ENCODE peak calls at places on chromosomes 6 and 20, in seven cellular contexts. T is MCF 10A, F is fibroblast of the aortic adventitia, R is fibroblast of mammary gland, J is mucosa of descending colon, P is Calu3, C is endothelial cell. N is an unnamed sample.

GRCh38 chr20:35000922-35001595 is 45.4 kb downstream of the MYH7B start:
- DNase-seq in T (no peak), F (no peak), R (no peak), J (peak; percentile 45), P (no peak), C (no peak), N (peak; percentile 94)

GRCh38 chr20:25478889-25479568 is 71.6 kb downstream of the GINS1 start:
- DNase-seq in T (no peak), F (no peak), R (no peak), J (no peak), P (no peak), C (no peak), N (no peak)

GRCh38 chr6:110188791-110189190 is 8.6 kb downstream of the CDC40 start:
- DNase-seq in T (no peak), F (no peak), R (peak; percentile 39), J (no peak), P (no peak), C (no peak), N (no peak)

GRCh38 chr20:63321148-63321831 is 28.3 kb downstream of the COL20A1 start:
- DNase-seq in T (no peak), F (peak; percentile 20), R (peak; percentile 30), J (peak; percentile 44), P (no peak), C (no peak), N (peak; percentile 82)

GRCh38 chr6:118663993-118664985 is 12.9 kb upstream of the CEP85L start:
- DNase-seq in T (no peak), F (no peak), R (no peak), J (no peak), P (no peak), C (no peak), N (no peak)

GRCh38 chr6:105424177-105424783 is 21.4 kb upstream of the PREP start:
- DNase-seq in T (peak; percentile 68), F (peak; percentile 74), R (peak; percentile 69), J (no peak), P (peak; percentile 58), C (peak; percentile 69), N (no peak)

GRCh38 chr6:84017709-84018452 is 15.7 kb upstream of the MRAP2 start:
- DNase-seq in T (no peak), F (no peak), R (no peak), J (no peak), P (no peak), C (no peak), N (no peak)

GRCh38 chr20:5095931-5096330 is 23.8 kb downstream of the PCNA start:
- DNase-seq in T (no peak), F (no peak), R (no peak), J (no peak), P (no peak), C (no peak), N (no peak)

GRCh38 chr20:19327401-19327800 is 115.0 kb downstream of the SLC24A3 start:
- DNase-seq in T (no peak), F (no peak), R (no peak), J (no peak), P (no peak), C (no peak), N (no peak)

GRCh38 chr6:30884521-30885480 is 482 bp downstream of the DDR1 start:
- DNase-seq in T (peak; percentile 66), F (no peak), R (no peak), J (peak; percentile 71), P (peak; percentile 74), C (no peak), N (no peak)

GRCh38 chr6:19845271-19846046 is 8.3 kb downstream of the ID4 start:
- DNase-seq in T (no peak), F (peak; percentile 57), R (peak; percentile 28), J (no peak), P (no peak), C (no peak), N (no peak)

GRCh38 chr6:170116643-170117042 is 174.2 kb downstream of the DLL1 start:
- DNase-seq in T (no peak), F (no peak), R (no peak), J (no peak), P (no peak), C (no peak), N (peak; percentile 64)

GRCh38 chr20:58993332-58994248 is 12.5 kb downstream of the NELFCD start:
- DNase-seq in T (no peak), F (no peak), R (no peak), J (peak; percentile 29), P (no peak), C (no peak), N (no peak)

GRCh38 chr6:136784910-136785746 is 7.1 kb downstream of the MAP3K5 start:
- DNase-seq in T (peak; percentile 51), F (no peak), R (no peak), J (peak; percentile 85), P (peak; percentile 30), C (no peak), N (no peak)

GRCh38 chr20:48932375-48932941 is 10.9 kb downstream of the ARFGEF2 start:
- DNase-seq in T (no peak), F (no peak), R (no peak), J (no peak), P (peak; percentile 54), C (no peak), N (no peak)

GRCh38 chr6:52020961-52021570 is 66.3 kb downstream of the PKHD1 start:
- DNase-seq in T (peak; percentile 45), F (peak; percentile 52), R (peak; percentile 33), J (no peak), P (no peak), C (no peak), N (no peak)

GRCh38 chr6:79536615-79536968 is 638 bp downstream of the LCA5 start:
- DNase-seq in T (peak; percentile 35), F (peak; percentile 46), R (peak; percentile 49), J (no peak), P (peak; percentile 30), C (no peak), N (no peak)

GRCh38 chr20:62925420-62926228 is 681 bp downstream of the DIDO1 start:
- DNase-seq in T (peak; percentile 31), F (peak; percentile 35), R (no peak), J (peak; percentile 72), P (peak; percentile 65), C (no peak), N (no peak)

DNA sequence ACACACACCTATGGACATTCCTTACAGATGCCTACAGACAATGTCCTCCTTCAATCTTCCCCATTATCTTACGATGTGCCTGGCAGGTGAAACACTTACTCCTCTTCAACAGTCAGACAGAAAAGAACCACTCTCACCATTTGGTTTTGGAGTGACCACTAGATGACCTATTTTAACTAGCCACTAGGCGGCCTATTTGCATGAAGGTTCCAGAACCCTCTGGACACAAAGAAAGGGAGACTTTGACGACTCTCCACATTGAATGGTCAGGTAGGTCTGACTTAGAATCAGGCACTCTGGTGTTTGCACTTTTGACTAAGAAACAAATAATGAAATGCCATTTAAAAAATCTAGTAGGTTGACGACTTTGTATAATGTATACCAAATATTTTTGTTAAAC is 42.0 kb downstream of the PNLDC1 start:
- DNase-seq in T (peak; percentile 25), F (peak; percentile 27), R (peak; percentile 22), J (no peak), P (no peak), C (no peak), N (no peak)
- TF ChIP-seq CTCF in T (peak; percentile 21), F (peak; percentile 53), R (peak; percentile 49), J (no peak), P (no peak), C (peak; percentile 56), N (peak; percentile 59)

GRCh38 chr20:44683263-44684046 is 31.7 kb upstream of the CCN5 start:
- DNase-seq in T (peak; percentile 63), F (no peak), R (no peak), J (no peak), P (peak; percentile 90), C (peak; percentile 75), N (no peak)
- TF ChIP-seq CTCF in T (peak; percentile 34), F (peak; percentile 59), R (peak; percentile 52), J (peak; percentile 68), P (peak; percentile 84), C (peak; percentile 60), N (peak; percentile 85)

GRCh38 chr20:404088-404487 is 4.0 kb upstream of the RBCK1 start:
- DNase-seq in T (no peak), F (no peak), R (no peak), J (no peak), P (no peak), C (no peak), N (no peak)

GRCh38 chr20:402496-402885 is 5.6 kb upstream of the RBCK1 start:
- DNase-seq in T (no peak), F (no peak), R (no peak), J (no peak), P (no peak), C (no peak), N (no peak)

GRCh38 chr20:402898-403581 is 5.1 kb upstream of the RBCK1 start:
- DNase-seq in T (no peak), F (no peak), R (no peak), J (no peak), P (no peak), C (no peak), N (no peak)

GRCh38 chr20:401682-402495 is 6.2 kb upstream of the RBCK1 start:
- DNase-seq in T (peak; percentile 94), F (peak; percentile 86), R (peak; percentile 75), J (no peak), P (peak; percentile 61), C (no peak), N (no peak)

GRCh38 chr20:403582-403957 is 4.5 kb upstream of the RBCK1 start:
- DNase-seq in T (no peak), F (no peak), R (no peak), J (no peak), P (no peak), C (no peak), N (no peak)
- TF ChIP-seq CTCF in T (no peak), F (no peak), R (no peak), J (no peak), P (no peak), C (no peak), N (no peak)

DNA sequence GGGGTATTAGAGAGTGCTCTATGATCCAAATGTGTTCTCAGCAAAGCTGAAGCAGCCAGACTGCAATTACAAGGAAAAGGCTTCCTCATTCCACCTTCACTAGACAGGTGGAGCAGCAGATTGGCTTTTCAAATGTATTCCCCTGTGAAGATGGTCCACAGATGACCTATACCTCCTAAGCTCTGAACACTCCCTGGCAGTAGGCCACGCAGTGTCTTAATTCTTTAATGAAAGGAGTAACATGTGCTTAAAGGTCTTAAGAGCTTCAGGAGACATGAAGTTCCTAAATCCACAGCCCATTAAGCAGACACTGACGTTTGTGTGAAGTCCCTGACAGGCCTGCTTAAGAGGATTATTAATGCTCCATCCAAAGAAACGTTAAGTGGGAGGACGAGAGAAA is 138.9 kb upstream of the NUP153 start:
- DNase-seq in T (no peak), F (no peak), R (no peak), J (no peak), P (no peak), C (no peak), N (no peak)
- TF ChIP-seq CTCF in T (no peak), F (no peak), R (no peak), J (no peak), P (no peak), C (no peak), N (no peak)

GRCh38 chr6:27078734-27079357 is 168.7 kb upstream of the PRSS16 start:
- DNase-seq in T (peak; percentile 77), F (peak; percentile 79), R (peak; percentile 76), J (no peak), P (peak; percentile 73), C (peak; percentile 53), N (no peak)
- TF ChIP-seq CTCF in T (peak; percentile 62), F (peak; percentile 71), R (peak; percentile 77), J (peak; percentile 19), P (peak; percentile 85), C (peak; percentile 64), N (peak; percentile 94)

GRCh38 chr6:130202782-130203181 is 20.0 kb downstream of the SAMD3 start:
- DNase-seq in T (no peak), F (no peak), R (no peak), J (no peak), P (no peak), C (no peak), N (no peak)
- TF ChIP-seq CTCF in T (no peak), F (no peak), R (no peak), J (no peak), P (no peak), C (no peak), N (no peak)